ENCODE peak calls at places on chromosomes 7 and 10, in six cellular contexts. One of them, this sample, is unnamed.
A peak's percentile ranks its signal among the peaks of the same experiment; 100 is the strongest.

GRCh38 chr10:96632974-96633373 is 46.2 kb upstream of the TM9SF3 start:
- DNase-seq in endodermal cell: no peak
- DNase-seq in IMR-90: no peak
- DNase-seq in ovary: no peak
- DNase-seq in hepatocyte: peak; percentile 72
- DNase-seq in ascending aorta: no peak
- DNase-seq in this sample: no peak

GRCh38 chr10:130135676-130136213 is 446 bp upstream of the GLRX3 start:
- DNase-seq in endodermal cell: no peak
- DNase-seq in IMR-90: no peak
- DNase-seq in ovary: no peak
- DNase-seq in hepatocyte: no peak
- DNase-seq in ascending aorta: no peak
- DNase-seq in this sample: no peak

GRCh38 chr10:75187961-75188426 is 22.6 kb upstream of the VDAC2 start:
- DNase-seq in endodermal cell: peak; percentile 87
- DNase-seq in IMR-90: peak; percentile 74
- DNase-seq in ovary: peak; percentile 46
- DNase-seq in hepatocyte: peak; percentile 75
- DNase-seq in ascending aorta: no peak
- DNase-seq in this sample: no peak

GRCh38 chr10:48658243-48658888 is 26.3 kb upstream of the WDFY4 start:
- DNase-seq in endodermal cell: peak; percentile 96
- DNase-seq in IMR-90: peak; percentile 58
- DNase-seq in ovary: peak; percentile 64
- DNase-seq in hepatocyte: peak; percentile 86
- DNase-seq in ascending aorta: no peak
- DNase-seq in this sample: peak; percentile 84

GRCh38 chr10:62815373-62816111 is 624 bp downstream of the EGR2 start:
- DNase-seq in endodermal cell: peak; percentile 72
- DNase-seq in IMR-90: no peak
- DNase-seq in ovary: peak; percentile 26
- DNase-seq in hepatocyte: peak; percentile 16
- DNase-seq in ascending aorta: no peak
- DNase-seq in this sample: no peak

GRCh38 chr10:662686-663465 is 26.6 kb downstream of the DIP2C start:
- DNase-seq in endodermal cell: peak; percentile 25
- DNase-seq in IMR-90: no peak
- DNase-seq in ovary: no peak
- DNase-seq in hepatocyte: no peak
- DNase-seq in ascending aorta: no peak
- DNase-seq in this sample: no peak

GRCh38 chr7:41993173-41993867 is 243.7 kb downstream of the GLI3 start:
- DNase-seq in endodermal cell: no peak
- DNase-seq in IMR-90: peak; percentile 78
- DNase-seq in ovary: no peak
- DNase-seq in hepatocyte: no peak
- DNase-seq in ascending aorta: no peak
- DNase-seq in this sample: no peak

GRCh38 chr7:156000601-156001396 is 188.5 kb upstream of the SHH start:
- DNase-seq in endodermal cell: peak; percentile 20
- DNase-seq in IMR-90: no peak
- DNase-seq in ovary: no peak
- DNase-seq in hepatocyte: no peak
- DNase-seq in ascending aorta: no peak
- DNase-seq in this sample: no peak

GRCh38 chr10:92688927-92689662 is 660 bp upstream of the HHEX start:
- DNase-seq in endodermal cell: peak; percentile 87
- DNase-seq in IMR-90: peak; percentile 31
- DNase-seq in ovary: no peak
- DNase-seq in hepatocyte: peak; percentile 34
- DNase-seq in ascending aorta: no peak
- DNase-seq in this sample: no peak

GRCh38 chr10:30591249-30591670 is 38.3 kb downstream of the LYZL2 start:
- DNase-seq in endodermal cell: peak; percentile 83
- DNase-seq in IMR-90: peak; percentile 53
- DNase-seq in ovary: peak; percentile 41
- DNase-seq in hepatocyte: peak; percentile 72
- DNase-seq in ascending aorta: no peak
- DNase-seq in this sample: peak; percentile 20

GRCh38 chr7:47573758-47574472 is 8.0 kb downstream of the TNS3 start:
- DNase-seq in endodermal cell: no peak
- DNase-seq in IMR-90: peak; percentile 87
- DNase-seq in ovary: peak; percentile 51
- DNase-seq in hepatocyte: peak; percentile 69
- DNase-seq in ascending aorta: no peak
- DNase-seq in this sample: no peak

GRCh38 chr7:128215739-128216138 is 25.3 kb upstream of the LEP start:
- DNase-seq in endodermal cell: no peak
- DNase-seq in IMR-90: peak; percentile 18
- DNase-seq in ovary: no peak
- DNase-seq in hepatocyte: no peak
- DNase-seq in ascending aorta: no peak
- DNase-seq in this sample: no peak

GRCh38 chr7:29987821-29988317 is 1.7 kb downstream of the SCRN1 start:
- DNase-seq in endodermal cell: peak; percentile 64
- DNase-seq in IMR-90: peak; percentile 88
- DNase-seq in ovary: no peak
- DNase-seq in hepatocyte: peak; percentile 68
- DNase-seq in ascending aorta: no peak
- DNase-seq in this sample: no peak

GRCh38 chr10:71880425-71881306 is 29.6 kb upstream of the PSAP start:
- DNase-seq in endodermal cell: no peak
- DNase-seq in IMR-90: no peak
- DNase-seq in ovary: no peak
- DNase-seq in hepatocyte: no peak
- DNase-seq in ascending aorta: peak; percentile 44
- DNase-seq in this sample: no peak

GRCh38 chr7:84237533-84238173 is 43.1 kb upstream of the SEMA3A start:
- DNase-seq in endodermal cell: no peak
- DNase-seq in IMR-90: peak; percentile 99
- DNase-seq in ovary: no peak
- DNase-seq in hepatocyte: no peak
- DNase-seq in ascending aorta: no peak
- DNase-seq in this sample: no peak

GRCh38 chr10:57992321-57993077 is 275.2 kb downstream of the IPMK start:
- DNase-seq in endodermal cell: no peak
- DNase-seq in IMR-90: peak; percentile 19
- DNase-seq in ovary: no peak
- DNase-seq in hepatocyte: peak; percentile 10
- DNase-seq in ascending aorta: no peak
- DNase-seq in this sample: no peak

GRCh38 chr7:90570373-90570959 is 25.7 kb upstream of the CDK14 start:
- DNase-seq in endodermal cell: no peak
- DNase-seq in IMR-90: peak; percentile 7
- DNase-seq in ovary: no peak
- DNase-seq in hepatocyte: no peak
- DNase-seq in ascending aorta: no peak
- DNase-seq in this sample: no peak

GRCh38 chr10:5283305-5284158 is 81.2 kb upstream of the UCN3 start:
- DNase-seq in endodermal cell: peak; percentile 85
- DNase-seq in IMR-90: peak; percentile 47
- DNase-seq in ovary: peak; percentile 39
- DNase-seq in hepatocyte: peak; percentile 74
- DNase-seq in ascending aorta: no peak
- DNase-seq in this sample: peak; percentile 26

GRCh38 chr7:87316846-87317545 is 28.5 kb upstream of the CROT start:
- DNase-seq in endodermal cell: no peak
- DNase-seq in IMR-90: peak; percentile 99
- DNase-seq in ovary: no peak
- DNase-seq in hepatocyte: no peak
- DNase-seq in ascending aorta: no peak
- DNase-seq in this sample: no peak

GRCh38 chr7:95501261-95501816 is 15.6 kb downstream of the ASB4 start:
- DNase-seq in endodermal cell: no peak
- DNase-seq in IMR-90: no peak
- DNase-seq in ovary: no peak
- DNase-seq in hepatocyte: no peak
- DNase-seq in ascending aorta: no peak
- DNase-seq in this sample: no peak

DNA sequence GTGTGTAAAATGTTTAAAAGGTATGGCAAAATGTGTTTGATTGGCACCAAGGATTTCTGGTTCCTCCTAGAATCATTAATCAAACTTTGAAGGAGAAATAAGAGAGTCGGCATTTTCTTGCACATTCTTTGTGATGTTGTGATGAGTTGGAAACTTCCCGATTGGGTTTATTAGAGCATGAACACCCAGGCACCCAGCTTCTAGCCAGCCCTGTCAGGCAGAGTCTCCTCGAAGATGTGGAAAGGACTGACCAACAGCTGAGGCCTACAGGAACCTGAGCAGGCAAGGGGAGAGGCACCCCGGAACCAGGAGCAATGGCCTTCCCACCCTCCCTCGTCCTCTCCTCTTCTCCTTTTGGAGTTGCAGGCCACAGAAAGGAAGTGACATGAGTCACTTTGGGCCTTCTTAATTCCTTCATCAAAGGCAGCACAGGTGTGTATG is 68.7 kb downstream of the EGFR start:
- DNase-seq in endodermal cell: peak; percentile 32
- DNase-seq in IMR-90: no peak
- DNase-seq in ovary: no peak
- DNase-seq in hepatocyte: no peak
- DNase-seq in ascending aorta: no peak
- DNase-seq in this sample: no peak
- H3K27ac ChIP-seq in endodermal cell: no peak overlapping the region
- H3K27ac ChIP-seq in IMR-90: peak overlapping the region; percentile 63
- H3K27ac ChIP-seq in ovary: peak overlapping the region; percentile 82
- H3K27ac ChIP-seq in hepatocyte: peak overlapping the region; percentile 86
- H3K27ac ChIP-seq in ascending aorta: peak overlapping the region; percentile 15
- H3K27ac ChIP-seq in this sample: no peak overlapping the region

GRCh38 chr10:12605580-12606405 is 256.4 kb downstream of the CAMK1D start:
- DNase-seq in endodermal cell: no peak
- DNase-seq in IMR-90: peak; percentile 60
- DNase-seq in ovary: peak; percentile 68
- DNase-seq in hepatocyte: peak; percentile 64
- DNase-seq in ascending aorta: peak; percentile 32
- DNase-seq in this sample: peak; percentile 24
- H3K4me3 ChIP-seq in endodermal cell: no peak overlapping the region
- H3K4me3 ChIP-seq in IMR-90: no peak overlapping the region
- H3K4me3 ChIP-seq in ovary: no peak overlapping the region
- H3K4me3 ChIP-seq in hepatocyte: no peak overlapping the region
- H3K4me3 ChIP-seq in ascending aorta: peak overlapping the region; percentile 49
- H3K4me3 ChIP-seq in this sample: no peak overlapping the region

DNA sequence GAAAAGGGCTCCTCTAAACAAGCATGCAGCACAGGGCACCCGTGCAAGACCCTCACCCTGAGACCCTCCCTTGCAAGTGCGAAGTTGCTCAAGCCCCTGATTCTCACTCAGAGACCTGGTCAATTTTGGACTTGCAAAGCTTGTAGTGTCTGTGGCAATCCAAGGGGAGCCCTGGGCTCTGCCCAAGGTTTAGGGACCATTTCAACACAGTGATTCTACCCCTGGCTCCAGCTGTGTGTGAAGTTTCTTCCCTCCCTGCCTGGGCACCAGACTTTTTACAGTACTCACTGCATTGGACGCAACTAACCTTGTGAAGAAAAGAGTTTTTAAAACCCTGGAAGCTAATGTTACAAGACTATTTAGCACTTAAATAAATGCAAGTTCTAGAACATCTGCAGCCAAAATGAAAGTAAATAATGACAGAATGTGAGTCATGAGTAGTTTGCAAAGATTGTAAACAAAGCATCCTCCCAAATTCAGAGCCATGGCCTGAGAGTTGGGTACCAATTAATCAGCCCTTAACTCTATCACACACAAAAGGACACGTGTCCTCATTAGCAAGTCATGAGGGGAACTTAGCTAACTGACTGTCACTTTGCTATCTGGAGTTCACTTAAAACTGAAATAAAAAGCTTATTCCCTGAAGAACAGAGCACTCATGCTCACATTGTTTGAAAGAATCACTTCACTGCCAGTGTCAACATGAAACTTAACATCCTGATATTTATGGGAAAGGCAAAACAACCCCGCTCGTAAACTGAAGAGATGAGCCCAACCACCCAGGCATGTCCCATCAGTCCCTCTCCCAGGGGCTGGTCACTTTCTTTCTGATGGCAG is 48.1 kb downstream of the RGS10 start:
- DNase-seq in endodermal cell: no peak
- DNase-seq in IMR-90: peak; percentile 76
- DNase-seq in ovary: no peak
- DNase-seq in hepatocyte: no peak
- DNase-seq in ascending aorta: no peak
- DNase-seq in this sample: no peak
- H3K27ac ChIP-seq in endodermal cell: no peak overlapping the region
- H3K27ac ChIP-seq in IMR-90: peak overlapping the region; percentile 94
- H3K27ac ChIP-seq in ovary: peak overlapping the region; percentile 36
- H3K27ac ChIP-seq in hepatocyte: no peak overlapping the region
- H3K27ac ChIP-seq in ascending aorta: no peak overlapping the region
- H3K27ac ChIP-seq in this sample: peak overlapping the region; percentile 15

GRCh38 chr7:140239653-140239935 is 62.8 kb upstream of the KDM7A start:
- DNase-seq in endodermal cell: peak; percentile 60
- DNase-seq in IMR-90: no peak
- DNase-seq in ovary: no peak
- DNase-seq in hepatocyte: no peak
- DNase-seq in ascending aorta: no peak
- DNase-seq in this sample: no peak

GRCh38 chr7:140236626-140237025 is 59.8 kb upstream of the KDM7A start:
- DNase-seq in endodermal cell: no peak
- DNase-seq in IMR-90: no peak
- DNase-seq in ovary: no peak
- DNase-seq in hepatocyte: no peak
- DNase-seq in ascending aorta: no peak
- DNase-seq in this sample: no peak

GRCh38 chr7:140238778-140239652 is 62.2 kb upstream of the KDM7A start:
- DNase-seq in endodermal cell: peak; percentile 47
- DNase-seq in IMR-90: no peak
- DNase-seq in ovary: no peak
- DNase-seq in hepatocyte: peak; percentile 27
- DNase-seq in ascending aorta: no peak
- DNase-seq in this sample: no peak

GRCh38 chr7:140235114-140235513 is 58.3 kb upstream of the KDM7A start:
- DNase-seq in endodermal cell: no peak
- DNase-seq in IMR-90: no peak
- DNase-seq in ovary: no peak
- DNase-seq in hepatocyte: no peak
- DNase-seq in ascending aorta: no peak
- DNase-seq in this sample: no peak

GRCh38 chr7:140237390-140237789 is 60.6 kb upstream of the KDM7A start:
- DNase-seq in endodermal cell: no peak
- DNase-seq in IMR-90: no peak
- DNase-seq in ovary: no peak
- DNase-seq in hepatocyte: no peak
- DNase-seq in ascending aorta: no peak
- DNase-seq in this sample: no peak
- H3K4me3 ChIP-seq in endodermal cell: no peak overlapping the region
- H3K4me3 ChIP-seq in IMR-90: no peak overlapping the region
- H3K4me3 ChIP-seq in ovary: no peak overlapping the region
- H3K4me3 ChIP-seq in hepatocyte: no peak overlapping the region
- H3K4me3 ChIP-seq in ascending aorta: no peak overlapping the region
- H3K4me3 ChIP-seq in this sample: no peak overlapping the region

GRCh38 chr7:22193361-22194016 is 163.5 kb downstream of the RAPGEF5 start:
- DNase-seq in endodermal cell: peak; percentile 91
- DNase-seq in IMR-90: peak; percentile 8
- DNase-seq in ovary: peak; percentile 41
- DNase-seq in hepatocyte: peak; percentile 53
- DNase-seq in ascending aorta: no peak
- DNase-seq in this sample: no peak
- H3K27ac ChIP-seq in endodermal cell: peak overlapping the region; percentile 82
- H3K27ac ChIP-seq in IMR-90: no peak overlapping the region
- H3K27ac ChIP-seq in ovary: no peak overlapping the region
- H3K27ac ChIP-seq in hepatocyte: no peak overlapping the region
- H3K27ac ChIP-seq in ascending aorta: no peak overlapping the region
- H3K27ac ChIP-seq in this sample: peak overlapping the region; percentile 25